ENCODE peak calls at places on chromosomes 7 and 10, in six cellular contexts. O, Z, T, P, H and G are unnamed samples. For H3K27me3 and H3K4me1, the result is how much of the 10 kb centered on the place peaks cover.

GRCh38 chr10:3365630-3366029 is 193.0 kb upstream of the PITRM1 start:
- DNase-seq in O (no peak), Z (no peak), T (no peak), P (no peak), H (no peak), G (no peak)

GRCh38 chr7:148699024-148699771 is 495 bp downstream of the CUL1 start:
- DNase-seq in O (peak), Z (peak), T (peak), P (peak), H (peak), G (peak)

GRCh38 chr10:72509206-72509799 is 116.6 kb downstream of the MICU1 start:
- DNase-seq in O (no peak), Z (no peak), T (no peak), P (peak), H (no peak), G (no peak)

GRCh38 chr7:17677408-17677807 is 262.9 kb downstream of the SNX13 start:
- DNase-seq in O (no peak), Z (no peak), T (no peak), P (peak), H (no peak), G (no peak)

GRCh38 chr10:110323503-110323902 is 18.8 kb upstream of the SMNDC1 start:
- DNase-seq in O (no peak), Z (no peak), T (no peak), P (peak), H (no peak), G (no peak)

GRCh38 chr7:133412942-133413341 is 160.1 kb downstream of the EXOC4 start:
- DNase-seq in O (no peak), Z (no peak), T (no peak), P (peak), H (no peak), G (no peak)

GRCh38 chr7:22812350-22812749 is 10.3 kb downstream of the TOMM7 start:
- DNase-seq in O (no peak), Z (no peak), T (no peak), P (no peak), H (no peak), G (no peak)

GRCh38 chr10:79927111-79927828 is 21.6 kb downstream of the SFTPD start:
- DNase-seq in O (peak), Z (peak), T (no peak), P (no peak), H (no peak), G (peak)

GRCh38 chr7:27771111-27771510 is 31.1 kb downstream of the TAX1BP1 start:
- DNase-seq in O (no peak), Z (no peak), T (no peak), P (no peak), H (no peak), G (no peak)

GRCh38 chr10:74000892-74001669 is 3.2 kb downstream of the VCL start:
- DNase-seq in O (no peak), Z (no peak), T (no peak), P (no peak), H (no peak), G (no peak)

GRCh38 chr7:114414151-114415053 is at the start of gene FOXP2:
- DNase-seq in O (no peak), Z (no peak), T (no peak), P (peak), H (peak), G (no peak)

GRCh38 chr7:40469481-40469880 is 334.7 kb downstream of the SUGCT start:
- DNase-seq in O (no peak), Z (no peak), T (no peak), P (peak), H (no peak), G (no peak)

GRCh38 chr7:121384159-121384745 is 11.9 kb downstream of the FAM3C start:
- DNase-seq in O (no peak), Z (no peak), T (no peak), P (no peak), H (no peak), G (no peak)

GRCh38 chr10:49369216-49370162 is 26.4 kb downstream of the DRGX start:
- DNase-seq in O (peak), Z (no peak), T (no peak), P (no peak), H (no peak), G (no peak)

GRCh38 chr7:136523581-136523980 is 344.9 kb upstream of the CHRM2 start:
- DNase-seq in O (no peak), Z (no peak), T (no peak), P (peak), H (no peak), G (no peak)

GRCh38 chr7:145050415-145050814 is 214.6 kb upstream of the TPK1 start:
- DNase-seq in O (no peak), Z (no peak), T (no peak), P (no peak), H (no peak), G (no peak)

GRCh38 chr7:24899905-24900304 is 80.1 kb downstream of the OSBPL3 start:
- DNase-seq in O (no peak), Z (no peak), T (no peak), P (no peak), H (no peak), G (no peak)

GRCh38 chr7:114916261-114916892 is 5.5 kb upstream of the MDFIC start:
- DNase-seq in O (no peak), Z (no peak), T (no peak), P (no peak), H (no peak), G (no peak)

GRCh38 chr7:121107923-121108498 is 119.5 kb downstream of the CPED1 start:
- DNase-seq in O (no peak), Z (no peak), T (peak), P (peak), H (peak), G (no peak)

GRCh38 chr10:11016959-11017574 is 605 bp upstream of the CELF2 start:
- DNase-seq in O (no peak), Z (no peak), T (no peak), P (no peak), H (no peak), G (no peak)

GRCh38 chr10:11012880-11013279 is 4.8 kb upstream of the CELF2 start:
- DNase-seq in O (no peak), Z (no peak), T (no peak), P (no peak), H (no peak), G (no peak)

GRCh38 chr10:11014671-11015141 is 3.0 kb upstream of the CELF2 start:
- DNase-seq in O (peak), Z (peak), T (no peak), P (no peak), H (peak), G (no peak)

GRCh38 chr10:11017575-11018425 is at the start of gene CELF2:
- DNase-seq in O (peak), Z (peak), T (peak), P (no peak), H (peak), G (peak)

DNA sequence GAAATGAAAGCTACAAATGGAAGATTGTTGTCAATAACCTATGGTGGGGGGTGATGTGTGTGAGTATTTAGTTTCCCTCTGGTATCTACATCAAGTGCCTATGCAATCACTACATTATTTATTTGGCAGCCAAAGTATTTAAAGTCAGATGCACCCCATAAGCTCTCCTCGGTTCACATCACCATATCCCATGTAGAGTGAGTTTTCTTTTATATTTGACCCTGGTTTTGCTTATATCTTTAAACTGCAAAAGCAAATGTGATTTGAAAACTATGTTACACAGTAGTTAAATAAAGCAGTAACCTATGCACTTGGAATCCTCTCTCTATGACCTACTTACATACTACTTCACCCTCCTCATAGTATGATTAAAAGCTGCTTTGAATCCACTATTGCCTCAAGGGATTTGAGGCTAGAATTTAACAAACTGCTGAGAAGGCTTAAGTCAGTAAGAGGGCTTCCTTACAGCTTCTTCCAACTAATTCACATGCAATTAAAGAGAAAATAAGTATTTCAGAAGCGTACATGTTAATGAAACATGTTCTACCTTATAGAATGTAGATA is 2.2 kb upstream of the CELF2 start:
- DNase-seq in O (no peak), Z (no peak), T (no peak), P (no peak), H (no peak), G (no peak)
- H3K27me3 ChIP-seq in O (under half), Z (under half), T (under half), P (under half), H (under half), G (under half)

DNA sequence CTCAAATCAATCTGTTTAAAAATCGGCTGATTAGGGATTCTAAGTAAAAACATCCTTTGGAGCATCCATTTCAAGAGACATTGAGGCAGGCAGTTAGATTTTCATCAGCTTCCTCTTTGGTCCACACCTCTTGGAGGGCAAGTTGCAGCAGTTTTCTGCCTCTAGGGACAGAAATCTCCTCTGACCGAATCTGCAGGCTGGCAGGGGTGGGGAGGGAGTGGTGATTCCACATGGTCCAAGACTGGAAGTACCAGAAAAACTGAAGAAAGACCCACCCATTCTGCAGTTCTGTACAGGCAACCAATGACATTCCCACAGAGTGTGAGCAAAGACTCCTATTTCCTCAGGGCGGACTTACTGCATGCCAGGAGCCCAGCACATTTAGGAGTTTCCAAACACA is 29.0 kb downstream of the FGFBP3 start:
- DNase-seq in O (no peak), Z (no peak), T (no peak), P (no peak), H (peak), G (no peak)
- H3K4me3 ChIP-seq in O (no peak), Z (no peak), T (no peak), P (no peak), H (peak), G (no peak)

DNA sequence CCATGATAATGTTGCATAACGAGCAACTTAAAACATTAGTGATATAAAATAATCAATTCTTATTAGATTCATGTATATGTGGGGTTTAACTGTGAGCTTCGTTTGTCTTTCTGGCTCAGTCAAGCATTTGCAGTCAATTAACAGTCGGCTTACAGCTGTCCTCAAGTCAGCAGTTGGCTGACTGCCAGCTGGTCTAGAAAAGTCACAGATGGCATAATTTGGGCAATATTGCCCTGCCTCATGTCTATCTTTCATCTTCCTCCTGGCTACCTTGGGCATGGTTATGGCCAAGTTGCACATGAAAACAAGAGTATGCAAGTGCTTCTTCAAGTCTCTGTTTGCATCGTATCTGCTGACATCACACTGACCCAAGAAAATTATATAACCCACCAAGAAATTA is 186.1 kb upstream of the ZWINT start:
- DNase-seq in O (no peak), Z (no peak), T (no peak), P (no peak), H (no peak), G (no peak)
- H3K4me1 ChIP-seq in O (under half), Z (under half), T (under half), P (under half), H (under half), G (under half)

GRCh38 chr7:1733908-1734252 is 63.8 kb downstream of the ELFN1 start:
- DNase-seq in O (no peak), Z (no peak), T (no peak), P (no peak), H (no peak), G (no peak)
- H3K27me3 ChIP-seq in O (under half), Z (under half), T (under half), P (under half), H (under half), G (under half)

GRCh38 chr7:102425639-102426267 is 7.6 kb upstream of the ORAI2 start:
- DNase-seq in O (peak), Z (peak), T (peak), P (no peak), H (no peak), G (no peak)

GRCh38 chr7:102429141-102429904 is 4.1 kb upstream of the ORAI2 start:
- DNase-seq in O (no peak), Z (no peak), T (no peak), P (no peak), H (no peak), G (no peak)

GRCh38 chr7:102424787-102425218 is 8.6 kb upstream of the ORAI2 start:
- DNase-seq in O (peak), Z (no peak), T (no peak), P (no peak), H (no peak), G (no peak)

GRCh38 chr7:102424129-102424551 is 9.2 kb upstream of the ORAI2 start:
- DNase-seq in O (no peak), Z (no peak), T (no peak), P (no peak), H (no peak), G (no peak)

GRCh38 chr7:102426268-102427031 is 6.9 kb upstream of the ORAI2 start:
- DNase-seq in O (peak), Z (peak), T (peak), P (no peak), H (no peak), G (peak)
- H3K4me3 ChIP-seq in O (peak), Z (no peak), T (peak), P (no peak), H (no peak), G (no peak)

DNA sequence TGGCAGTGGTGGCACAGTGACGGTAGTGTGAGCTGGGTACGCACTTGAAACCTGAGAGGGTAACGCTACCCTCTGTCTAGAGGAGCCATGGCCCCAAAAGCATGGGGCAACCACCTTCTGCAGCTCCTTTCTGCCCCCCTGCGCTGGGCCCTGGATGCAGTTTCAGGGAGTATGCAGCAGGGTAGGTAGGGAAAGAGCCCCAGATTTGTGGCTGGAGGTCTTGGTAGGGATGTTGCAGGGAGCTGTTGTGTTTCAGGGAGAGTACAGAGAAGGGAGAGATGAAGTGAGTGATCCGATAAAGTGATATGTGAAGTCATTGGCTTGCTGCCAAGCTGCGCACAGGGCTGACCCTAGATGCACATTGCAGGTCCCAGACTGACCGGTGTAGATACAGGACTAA is 2.7 kb upstream of the PGAM2 start:
- DNase-seq in O (peak), Z (no peak), T (no peak), P (peak), H (no peak), G (no peak)
- H3K4me1 ChIP-seq in O (under half), Z (under half), T (under half), P (under half), H (under half), G (under half)

DNA sequence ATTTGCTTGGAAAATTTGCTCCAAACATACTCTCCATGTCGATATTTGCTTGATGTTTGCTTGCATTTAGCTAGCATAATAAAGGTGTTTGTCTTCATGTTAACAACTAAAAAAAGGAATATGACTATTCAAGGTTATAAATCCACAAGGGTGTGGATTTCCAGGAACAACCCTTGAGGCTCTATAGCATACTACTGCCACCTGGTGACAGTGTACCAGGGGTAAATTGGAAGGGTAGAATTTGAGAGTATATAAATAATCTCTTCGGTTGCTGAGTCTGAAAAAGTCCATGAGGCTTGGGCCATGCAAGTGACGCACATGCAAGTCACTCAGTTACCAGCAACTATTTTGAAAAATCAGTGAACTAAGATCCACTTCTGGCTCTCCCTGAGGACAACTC is 68.4 kb downstream of the SLIT1 start:
- DNase-seq in O (no peak), Z (no peak), T (no peak), P (no peak), H (no peak), G (no peak)
- H3K27me3 ChIP-seq in O (under half), Z (under half), T (under half), P (half or more), H (under half), G (under half)

DNA sequence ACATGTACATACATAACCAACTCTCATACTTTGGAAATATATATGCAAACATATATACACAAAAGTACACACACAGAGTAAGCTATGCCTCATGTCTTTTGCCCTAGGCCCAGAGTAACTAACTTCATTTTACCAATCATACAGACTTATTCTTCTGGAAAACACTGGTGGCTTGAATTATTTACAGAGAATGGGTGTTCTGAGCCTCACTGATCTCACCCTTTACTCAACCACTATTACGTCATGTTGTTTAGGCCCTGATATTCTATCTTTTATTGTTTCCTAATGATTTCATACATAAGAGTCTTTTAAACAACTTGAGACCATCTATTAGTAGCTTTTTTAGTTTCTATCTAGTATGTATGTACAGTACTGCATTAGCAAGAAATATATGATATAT is 43.0 kb downstream of the ANK3 start:
- DNase-seq in O (no peak), Z (no peak), T (no peak), P (no peak), H (no peak), G (no peak)
- H3K4me3 ChIP-seq in O (no peak), Z (no peak), T (no peak), P (no peak), H (no peak), G (no peak)

DNA sequence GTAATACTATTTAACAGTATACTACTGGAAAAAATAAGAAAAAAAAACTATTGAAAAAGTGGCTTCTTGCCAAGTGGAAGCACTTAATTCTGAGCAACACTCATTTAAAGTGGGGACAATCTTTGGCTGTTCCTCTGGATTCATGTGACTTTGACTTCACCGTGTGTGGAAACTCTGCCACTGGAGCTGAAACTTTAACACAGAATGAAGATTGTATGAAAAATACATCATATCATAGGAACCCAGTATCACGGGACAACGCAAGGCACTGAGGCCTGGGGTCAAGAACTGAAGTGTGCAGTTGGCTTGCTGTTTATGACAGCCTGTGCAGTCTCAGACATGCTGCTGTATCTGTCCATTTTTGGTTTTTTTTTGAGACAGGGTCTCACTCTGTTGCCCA is 78.6 kb upstream of the AFAP1L2 start:
- DNase-seq in O (no peak), Z (no peak), T (no peak), P (no peak), H (no peak), G (no peak)
- H3K4me1 ChIP-seq in O (under half), Z (under half), T (under half), P (under half), H (under half), G (half or more)